ENCODE peak calls at places on chromosomes 7 and 10, in six cellular contexts. One of them, this sample, is unnamed.

GRCh38 chr10:34305189-34305588 is 509.9 kb downstream of the PARD3 start:
- DNase-seq in A549: no peak
- DNase-seq in fibroblast of mammary gland: no peak
- DNase-seq in progenitor cell of endocrine pancreas: peak
- DNase-seq in adrenal gland: no peak
- DNase-seq in activated CD8-positive, alpha-beta T cell treated with anti-CD3 and anti-CD28 coated beads for 36 hours: peak
- DNase-seq in this sample: peak

GRCh38 chr7:106205621-106206222 is 79.1 kb downstream of the NAMPT start:
- DNase-seq in A549: no peak
- DNase-seq in fibroblast of mammary gland: peak
- DNase-seq in progenitor cell of endocrine pancreas: no peak
- DNase-seq in adrenal gland: no peak
- DNase-seq in activated CD8-positive, alpha-beta T cell treated with anti-CD3 and anti-CD28 coated beads for 36 hours: no peak
- DNase-seq in this sample: no peak

GRCh38 chr10:91883549-91884542 is 25.4 kb downstream of the FGFBP3 start:
- DNase-seq in A549: no peak
- DNase-seq in fibroblast of mammary gland: peak
- DNase-seq in progenitor cell of endocrine pancreas: no peak
- DNase-seq in adrenal gland: no peak
- DNase-seq in activated CD8-positive, alpha-beta T cell treated with anti-CD3 and anti-CD28 coated beads for 36 hours: no peak
- DNase-seq in this sample: no peak

GRCh38 chr10:118259288-118259906 is 82.7 kb downstream of the FAM204A start:
- DNase-seq in A549: peak
- DNase-seq in fibroblast of mammary gland: peak
- DNase-seq in progenitor cell of endocrine pancreas: peak
- DNase-seq in adrenal gland: peak
- DNase-seq in activated CD8-positive, alpha-beta T cell treated with anti-CD3 and anti-CD28 coated beads for 36 hours: peak
- DNase-seq in this sample: peak

GRCh38 chr10:132707121-132707775 is 78.7 kb downstream of the NKX6-2 start:
- DNase-seq in A549: no peak
- DNase-seq in fibroblast of mammary gland: no peak
- DNase-seq in progenitor cell of endocrine pancreas: no peak
- DNase-seq in adrenal gland: no peak
- DNase-seq in activated CD8-positive, alpha-beta T cell treated with anti-CD3 and anti-CD28 coated beads for 36 hours: no peak
- DNase-seq in this sample: peak

GRCh38 chr10:97277551-97277950 is 14.9 kb downstream of the ARHGAP19 start:
- DNase-seq in A549: no peak
- DNase-seq in fibroblast of mammary gland: no peak
- DNase-seq in progenitor cell of endocrine pancreas: no peak
- DNase-seq in adrenal gland: no peak
- DNase-seq in activated CD8-positive, alpha-beta T cell treated with anti-CD3 and anti-CD28 coated beads for 36 hours: no peak
- DNase-seq in this sample: no peak

GRCh38 chr10:72123616-72124015 is 35.3 kb upstream of the SPOCK2 start:
- DNase-seq in A549: no peak
- DNase-seq in fibroblast of mammary gland: no peak
- DNase-seq in progenitor cell of endocrine pancreas: no peak
- DNase-seq in adrenal gland: no peak
- DNase-seq in activated CD8-positive, alpha-beta T cell treated with anti-CD3 and anti-CD28 coated beads for 36 hours: no peak
- DNase-seq in this sample: no peak

GRCh38 chr7:25545125-25546008 is 317.1 kb upstream of the NPVF start:
- DNase-seq in A549: no peak
- DNase-seq in fibroblast of mammary gland: no peak
- DNase-seq in progenitor cell of endocrine pancreas: no peak
- DNase-seq in adrenal gland: peak
- DNase-seq in activated CD8-positive, alpha-beta T cell treated with anti-CD3 and anti-CD28 coated beads for 36 hours: no peak
- DNase-seq in this sample: no peak

GRCh38 chr10:106816318-106817085 is 348.0 kb downstream of the SORCS1 start:
- DNase-seq in A549: no peak
- DNase-seq in fibroblast of mammary gland: no peak
- DNase-seq in progenitor cell of endocrine pancreas: no peak
- DNase-seq in adrenal gland: no peak
- DNase-seq in activated CD8-positive, alpha-beta T cell treated with anti-CD3 and anti-CD28 coated beads for 36 hours: no peak
- DNase-seq in this sample: no peak

GRCh38 chr10:92880233-92880861 is 32.0 kb downstream of the EXOC6 start:
- DNase-seq in A549: peak
- DNase-seq in fibroblast of mammary gland: peak
- DNase-seq in progenitor cell of endocrine pancreas: no peak
- DNase-seq in adrenal gland: no peak
- DNase-seq in activated CD8-positive, alpha-beta T cell treated with anti-CD3 and anti-CD28 coated beads for 36 hours: peak
- DNase-seq in this sample: peak

GRCh38 chr7:105766421-105767191 is 109.8 kb downstream of the ATXN7L1 start:
- DNase-seq in A549: no peak
- DNase-seq in fibroblast of mammary gland: peak
- DNase-seq in progenitor cell of endocrine pancreas: no peak
- DNase-seq in adrenal gland: no peak
- DNase-seq in activated CD8-positive, alpha-beta T cell treated with anti-CD3 and anti-CD28 coated beads for 36 hours: no peak
- DNase-seq in this sample: no peak

GRCh38 chr10:127855584-127855881 is 37.2 kb downstream of the CLRN3 start:
- DNase-seq in A549: no peak
- DNase-seq in fibroblast of mammary gland: no peak
- DNase-seq in progenitor cell of endocrine pancreas: no peak
- DNase-seq in adrenal gland: no peak
- DNase-seq in activated CD8-positive, alpha-beta T cell treated with anti-CD3 and anti-CD28 coated beads for 36 hours: no peak
- DNase-seq in this sample: no peak

GRCh38 chr10:80460399-80461207 is 6.5 kb downstream of the TSPAN14 start:
- DNase-seq in A549: no peak
- DNase-seq in fibroblast of mammary gland: peak
- DNase-seq in progenitor cell of endocrine pancreas: peak
- DNase-seq in adrenal gland: peak
- DNase-seq in activated CD8-positive, alpha-beta T cell treated with anti-CD3 and anti-CD28 coated beads for 36 hours: no peak
- DNase-seq in this sample: peak

GRCh38 chr10:80458263-80458625 is 4.1 kb downstream of the TSPAN14 start:
- DNase-seq in A549: no peak
- DNase-seq in fibroblast of mammary gland: no peak
- DNase-seq in progenitor cell of endocrine pancreas: no peak
- DNase-seq in adrenal gland: no peak
- DNase-seq in activated CD8-positive, alpha-beta T cell treated with anti-CD3 and anti-CD28 coated beads for 36 hours: peak
- DNase-seq in this sample: no peak

GRCh38 chr10:80457554-80458262 is 3.6 kb downstream of the TSPAN14 start:
- DNase-seq in A549: no peak
- DNase-seq in fibroblast of mammary gland: no peak
- DNase-seq in progenitor cell of endocrine pancreas: no peak
- DNase-seq in adrenal gland: no peak
- DNase-seq in activated CD8-positive, alpha-beta T cell treated with anti-CD3 and anti-CD28 coated beads for 36 hours: no peak
- DNase-seq in this sample: peak

GRCh38 chr10:80458638-80459037 is 4.5 kb downstream of the TSPAN14 start:
- DNase-seq in A549: no peak
- DNase-seq in fibroblast of mammary gland: peak
- DNase-seq in progenitor cell of endocrine pancreas: no peak
- DNase-seq in adrenal gland: no peak
- DNase-seq in activated CD8-positive, alpha-beta T cell treated with anti-CD3 and anti-CD28 coated beads for 36 hours: no peak
- DNase-seq in this sample: no peak

GRCh38 chr10:80459047-80459865 is 5.1 kb downstream of the TSPAN14 start:
- DNase-seq in A549: no peak
- DNase-seq in fibroblast of mammary gland: peak
- DNase-seq in progenitor cell of endocrine pancreas: no peak
- DNase-seq in adrenal gland: peak
- DNase-seq in activated CD8-positive, alpha-beta T cell treated with anti-CD3 and anti-CD28 coated beads for 36 hours: peak
- DNase-seq in this sample: peak
- TF ChIP-seq CTCF in A549: no peak
- TF ChIP-seq CTCF in fibroblast of mammary gland: no peak
- TF ChIP-seq CTCF in progenitor cell of endocrine pancreas: no peak
- TF ChIP-seq CTCF in adrenal gland: no peak
- TF ChIP-seq CTCF in activated CD8-positive, alpha-beta T cell treated with anti-CD3 and anti-CD28 coated beads for 36 hours: no peak
- TF ChIP-seq CTCF in this sample: no peak

GRCh38 chr7:143410523-143411004 is 1.9 kb upstream of the EPHA1 start:
- DNase-seq in A549: no peak
- DNase-seq in fibroblast of mammary gland: peak
- DNase-seq in progenitor cell of endocrine pancreas: no peak
- DNase-seq in adrenal gland: no peak
- DNase-seq in activated CD8-positive, alpha-beta T cell treated with anti-CD3 and anti-CD28 coated beads for 36 hours: no peak
- DNase-seq in this sample: no peak

GRCh38 chr7:143405671-143406352 is 2.8 kb downstream of the EPHA1 start:
- DNase-seq in A549: no peak
- DNase-seq in fibroblast of mammary gland: no peak
- DNase-seq in progenitor cell of endocrine pancreas: no peak
- DNase-seq in adrenal gland: no peak
- DNase-seq in activated CD8-positive, alpha-beta T cell treated with anti-CD3 and anti-CD28 coated beads for 36 hours: no peak
- DNase-seq in this sample: no peak

GRCh38 chr7:143407296-143408246 is 1.1 kb downstream of the EPHA1 start:
- DNase-seq in A549: no peak
- DNase-seq in fibroblast of mammary gland: no peak
- DNase-seq in progenitor cell of endocrine pancreas: no peak
- DNase-seq in adrenal gland: no peak
- DNase-seq in activated CD8-positive, alpha-beta T cell treated with anti-CD3 and anti-CD28 coated beads for 36 hours: peak
- DNase-seq in this sample: no peak

GRCh38 chr7:143408247-143408685 is 390 bp downstream of the EPHA1 start:
- DNase-seq in A549: no peak
- DNase-seq in fibroblast of mammary gland: no peak
- DNase-seq in progenitor cell of endocrine pancreas: peak
- DNase-seq in adrenal gland: no peak
- DNase-seq in activated CD8-positive, alpha-beta T cell treated with anti-CD3 and anti-CD28 coated beads for 36 hours: no peak
- DNase-seq in this sample: no peak

GRCh38 chr7:143408686-143409551 is at the start of gene EPHA1:
- DNase-seq in A549: peak
- DNase-seq in fibroblast of mammary gland: no peak
- DNase-seq in progenitor cell of endocrine pancreas: peak
- DNase-seq in adrenal gland: no peak
- DNase-seq in activated CD8-positive, alpha-beta T cell treated with anti-CD3 and anti-CD28 coated beads for 36 hours: peak
- DNase-seq in this sample: peak
- TF ChIP-seq CTCF in A549: peak
- TF ChIP-seq CTCF in fibroblast of mammary gland: peak
- TF ChIP-seq CTCF in progenitor cell of endocrine pancreas: peak
- TF ChIP-seq CTCF in adrenal gland: no peak
- TF ChIP-seq CTCF in activated CD8-positive, alpha-beta T cell treated with anti-CD3 and anti-CD28 coated beads for 36 hours: peak
- TF ChIP-seq CTCF in this sample: peak

GRCh38 chr7:40047661-40048060 is 86.8 kb downstream of the MPLKIP start:
- DNase-seq in A549: no peak
- DNase-seq in fibroblast of mammary gland: no peak
- DNase-seq in progenitor cell of endocrine pancreas: no peak
- DNase-seq in adrenal gland: no peak
- DNase-seq in activated CD8-positive, alpha-beta T cell treated with anti-CD3 and anti-CD28 coated beads for 36 hours: no peak
- DNase-seq in this sample: no peak
- TF ChIP-seq CTCF in A549: peak
- TF ChIP-seq CTCF in fibroblast of mammary gland: peak
- TF ChIP-seq CTCF in progenitor cell of endocrine pancreas: peak
- TF ChIP-seq CTCF in adrenal gland: peak
- TF ChIP-seq CTCF in activated CD8-positive, alpha-beta T cell treated with anti-CD3 and anti-CD28 coated beads for 36 hours: peak
- TF ChIP-seq CTCF in this sample: peak

DNA sequence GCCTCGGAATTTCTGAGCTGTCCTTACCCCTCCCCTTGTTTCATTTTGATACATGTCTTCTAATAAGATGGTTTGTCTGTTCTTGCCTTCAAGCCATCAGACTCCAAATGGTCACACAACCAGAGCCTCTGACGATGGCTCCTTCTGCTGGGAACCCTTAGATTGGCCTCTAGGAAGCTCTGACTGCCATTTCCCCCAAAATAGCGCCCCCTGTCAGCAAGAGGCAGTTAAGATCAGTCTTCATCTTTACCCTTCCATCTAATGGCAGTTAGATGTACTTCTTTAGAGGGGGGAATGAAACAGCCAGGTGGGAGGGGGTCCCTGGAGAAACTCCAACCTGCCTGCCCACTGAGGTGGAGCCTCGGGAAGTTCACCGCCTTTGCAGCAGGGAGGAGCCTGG is 85.8 kb upstream of the GPR22 start:
- DNase-seq in A549: no peak
- DNase-seq in fibroblast of mammary gland: no peak
- DNase-seq in progenitor cell of endocrine pancreas: no peak
- DNase-seq in adrenal gland: no peak
- DNase-seq in activated CD8-positive, alpha-beta T cell treated with anti-CD3 and anti-CD28 coated beads for 36 hours: no peak
- DNase-seq in this sample: no peak
- TF ChIP-seq CTCF in A549: peak
- TF ChIP-seq CTCF in fibroblast of mammary gland: peak
- TF ChIP-seq CTCF in progenitor cell of endocrine pancreas: no peak
- TF ChIP-seq CTCF in adrenal gland: no peak
- TF ChIP-seq CTCF in activated CD8-positive, alpha-beta T cell treated with anti-CD3 and anti-CD28 coated beads for 36 hours: no peak
- TF ChIP-seq CTCF in this sample: no peak

DNA sequence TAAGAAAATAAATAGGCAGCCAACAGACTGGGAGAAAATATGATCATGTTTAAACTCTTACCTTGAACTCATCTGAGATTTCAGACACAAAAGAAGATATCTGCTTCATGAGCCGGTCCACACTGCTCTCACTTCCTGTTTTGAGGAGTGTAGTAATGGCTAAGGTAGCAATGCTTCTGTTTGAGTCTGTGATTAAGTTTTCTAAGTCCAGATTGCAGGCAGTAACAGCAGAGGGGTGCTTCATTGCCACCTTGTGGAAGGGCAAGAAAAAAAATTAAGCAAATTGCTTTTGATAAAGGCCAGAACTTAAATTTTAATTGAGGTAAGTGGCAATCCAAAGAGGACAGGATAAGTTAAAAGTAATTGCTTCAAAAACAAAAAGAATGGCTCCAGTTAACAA is 69.1 kb downstream of the MEST start:
- DNase-seq in A549: peak
- DNase-seq in fibroblast of mammary gland: peak
- DNase-seq in progenitor cell of endocrine pancreas: no peak
- DNase-seq in adrenal gland: no peak
- DNase-seq in activated CD8-positive, alpha-beta T cell treated with anti-CD3 and anti-CD28 coated beads for 36 hours: peak
- DNase-seq in this sample: peak
- TF ChIP-seq CTCF in A549: peak
- TF ChIP-seq CTCF in fibroblast of mammary gland: peak
- TF ChIP-seq CTCF in progenitor cell of endocrine pancreas: no peak
- TF ChIP-seq CTCF in adrenal gland: peak
- TF ChIP-seq CTCF in activated CD8-positive, alpha-beta T cell treated with anti-CD3 and anti-CD28 coated beads for 36 hours: peak
- TF ChIP-seq CTCF in this sample: no peak

DNA sequence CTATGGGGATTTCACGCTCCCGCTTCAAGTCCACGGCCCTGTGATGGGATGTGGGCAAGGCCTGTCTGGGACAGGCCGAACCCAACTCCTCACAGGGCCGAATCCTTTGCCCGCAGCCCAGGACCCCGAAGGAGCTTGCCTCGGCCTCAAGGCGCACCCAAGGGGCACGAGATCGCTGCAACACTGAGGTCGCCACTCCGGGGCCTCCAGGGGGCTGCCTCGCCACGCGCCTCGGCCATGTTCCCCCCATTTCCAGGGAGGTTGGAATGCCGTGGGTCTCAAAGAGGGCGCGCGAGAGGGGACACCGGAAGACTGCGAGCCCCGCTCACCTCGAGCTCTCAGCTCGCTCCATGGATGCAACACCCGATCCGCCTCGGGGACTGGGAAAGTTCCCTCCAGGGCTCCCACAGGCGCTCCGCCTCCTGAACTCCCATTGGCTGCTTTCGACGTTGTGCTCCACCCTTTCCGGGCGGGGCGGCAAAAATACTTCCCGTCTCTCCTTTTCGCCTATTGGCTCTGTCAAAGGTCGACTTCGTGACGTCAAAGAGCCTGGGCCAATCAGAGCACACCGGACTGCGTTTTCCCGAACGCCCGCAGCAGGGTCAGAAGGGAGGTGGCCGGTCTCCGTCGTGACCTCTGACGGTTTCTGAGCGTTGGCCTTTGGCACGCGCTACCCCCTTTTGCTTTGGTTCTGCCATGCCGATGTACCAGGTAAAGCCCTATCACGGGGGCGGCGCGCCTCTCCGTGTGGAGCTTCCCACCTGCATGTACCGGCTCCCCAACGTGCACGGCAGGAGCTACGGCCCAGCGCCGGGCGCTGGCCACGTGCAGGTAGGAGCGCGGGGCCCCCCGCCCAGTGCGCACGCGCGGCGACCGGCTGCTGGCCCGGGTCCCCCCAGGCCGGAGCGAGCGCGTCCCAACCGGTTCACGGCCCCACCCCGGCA is at the start of the genes AIMP2 and PMS2:
- DNase-seq in A549: peak
- DNase-seq in fibroblast of mammary gland: peak
- DNase-seq in progenitor cell of endocrine pancreas: peak
- DNase-seq in adrenal gland: peak
- DNase-seq in activated CD8-positive, alpha-beta T cell treated with anti-CD3 and anti-CD28 coated beads for 36 hours: peak
- DNase-seq in this sample: peak
- TF ChIP-seq CTCF in A549: no peak
- TF ChIP-seq CTCF in fibroblast of mammary gland: no peak
- TF ChIP-seq CTCF in progenitor cell of endocrine pancreas: peak
- TF ChIP-seq CTCF in adrenal gland: peak
- TF ChIP-seq CTCF in activated CD8-positive, alpha-beta T cell treated with anti-CD3 and anti-CD28 coated beads for 36 hours: no peak
- TF ChIP-seq CTCF in this sample: no peak

This sample was measured in Calu3.